ENCODE peak calls at places on chromosomes 12 and 14, in four cellular contexts. One of them, this sample, is unnamed.

GRCh38 chr14:93764211-93764659 is 24.1 kb downstream of the PRIMA1 start:
- DNase-seq in fibroblast of mammary gland: peak; percentile 74
- DNase-seq in stimulated activated naive CD8-positive, alpha-beta T cell treated with anti-CD3 and anti-CD28 coated beads, Interleukin-15, Interleukin-2, amounts not matched to agents 100 U/mL and 50 U/mL, for 24 hours: no peak
- DNase-seq in GM12865: no peak
- DNase-seq in this sample: peak; percentile 21

GRCh38 chr14:91417983-91418386 is 365 bp upstream of the CCDC88C start:
- DNase-seq in stimulated activated naive CD8-positive, alpha-beta T cell treated with anti-CD3 and anti-CD28 coated beads, Interleukin-15, Interleukin-2, amounts not matched to agents 100 U/mL and 50 U/mL, for 24 hours: peak; percentile 72
- DNase-seq in GM12865: peak; percentile 85
- DNase-seq in fibroblast of mammary gland: no peak
- DNase-seq in this sample: no peak

GRCh38 chr12:31016057-31016456 is 57.6 kb upstream of the DDX11 start:
- DNase-seq in fibroblast of mammary gland: no peak
- DNase-seq in GM12865: no peak
- DNase-seq in stimulated activated naive CD8-positive, alpha-beta T cell treated with anti-CD3 and anti-CD28 coated beads, Interleukin-15, Interleukin-2, amounts not matched to agents 100 U/mL and 50 U/mL, for 24 hours: no peak
- DNase-seq in this sample: no peak

GRCh38 chr14:55297611-55298323 is 26.5 kb downstream of the FBXO34 start:
- DNase-seq in stimulated activated naive CD8-positive, alpha-beta T cell treated with anti-CD3 and anti-CD28 coated beads, Interleukin-15, Interleukin-2, amounts not matched to agents 100 U/mL and 50 U/mL, for 24 hours: no peak
- DNase-seq in fibroblast of mammary gland: no peak
- DNase-seq in GM12865: peak; percentile 69
- DNase-seq in this sample: no peak

GRCh38 chr12:119843100-119843499 is 34.0 kb downstream of the CIT start:
- DNase-seq in stimulated activated naive CD8-positive, alpha-beta T cell treated with anti-CD3 and anti-CD28 coated beads, Interleukin-15, Interleukin-2, amounts not matched to agents 100 U/mL and 50 U/mL, for 24 hours: no peak
- DNase-seq in fibroblast of mammary gland: peak; percentile 62
- DNase-seq in GM12865: no peak
- DNase-seq in this sample: no peak

GRCh38 chr12:109178532-109178931 is 62.1 kb downstream of the ACACB start:
- DNase-seq in GM12865: no peak
- DNase-seq in fibroblast of mammary gland: no peak
- DNase-seq in stimulated activated naive CD8-positive, alpha-beta T cell treated with anti-CD3 and anti-CD28 coated beads, Interleukin-15, Interleukin-2, amounts not matched to agents 100 U/mL and 50 U/mL, for 24 hours: no peak
- DNase-seq in this sample: no peak

GRCh38 chr12:63915105-63915830 is 70.8 kb downstream of the SRGAP1 start:
- DNase-seq in stimulated activated naive CD8-positive, alpha-beta T cell treated with anti-CD3 and anti-CD28 coated beads, Interleukin-15, Interleukin-2, amounts not matched to agents 100 U/mL and 50 U/mL, for 24 hours: no peak
- DNase-seq in GM12865: no peak
- DNase-seq in fibroblast of mammary gland: peak; percentile 78
- DNase-seq in this sample: no peak

GRCh38 chr14:80395031-80395430 is 183.7 kb upstream of the DIO2 start:
- DNase-seq in stimulated activated naive CD8-positive, alpha-beta T cell treated with anti-CD3 and anti-CD28 coated beads, Interleukin-15, Interleukin-2, amounts not matched to agents 100 U/mL and 50 U/mL, for 24 hours: no peak
- DNase-seq in fibroblast of mammary gland: no peak
- DNase-seq in GM12865: no peak
- DNase-seq in this sample: no peak

GRCh38 chr14:30283822-30284446 is 275.0 kb upstream of the G2E3 start:
- DNase-seq in fibroblast of mammary gland: peak; percentile 70
- DNase-seq in GM12865: peak; percentile 31
- DNase-seq in stimulated activated naive CD8-positive, alpha-beta T cell treated with anti-CD3 and anti-CD28 coated beads, Interleukin-15, Interleukin-2, amounts not matched to agents 100 U/mL and 50 U/mL, for 24 hours: peak; percentile 15
- DNase-seq in this sample: no peak

GRCh38 chr12:56361487-56362129 is 1.0 kb downstream of the APOF start:
- DNase-seq in fibroblast of mammary gland: no peak
- DNase-seq in GM12865: no peak
- DNase-seq in stimulated activated naive CD8-positive, alpha-beta T cell treated with anti-CD3 and anti-CD28 coated beads, Interleukin-15, Interleukin-2, amounts not matched to agents 100 U/mL and 50 U/mL, for 24 hours: no peak
- DNase-seq in this sample: no peak

GRCh38 chr12:90366286-90366685 is 588.7 kb downstream of the CCER1 start:
- DNase-seq in fibroblast of mammary gland: peak; percentile 68
- DNase-seq in GM12865: no peak
- DNase-seq in stimulated activated naive CD8-positive, alpha-beta T cell treated with anti-CD3 and anti-CD28 coated beads, Interleukin-15, Interleukin-2, amounts not matched to agents 100 U/mL and 50 U/mL, for 24 hours: no peak
- DNase-seq in this sample: no peak

GRCh38 chr12:93048646-93049045 is 119.6 kb upstream of the EEA1 start:
- DNase-seq in GM12865: no peak
- DNase-seq in stimulated activated naive CD8-positive, alpha-beta T cell treated with anti-CD3 and anti-CD28 coated beads, Interleukin-15, Interleukin-2, amounts not matched to agents 100 U/mL and 50 U/mL, for 24 hours: no peak
- DNase-seq in fibroblast of mammary gland: no peak
- DNase-seq in this sample: no peak

GRCh38 chr14:68244272-68244975 is 424.8 kb downstream of the RAD51B start:
- DNase-seq in fibroblast of mammary gland: no peak
- DNase-seq in stimulated activated naive CD8-positive, alpha-beta T cell treated with anti-CD3 and anti-CD28 coated beads, Interleukin-15, Interleukin-2, amounts not matched to agents 100 U/mL and 50 U/mL, for 24 hours: no peak
- DNase-seq in GM12865: no peak
- DNase-seq in this sample: no peak

GRCh38 chr14:91186515-91187066 is 57.9 kb downstream of the GPR68 start:
- DNase-seq in GM12865: no peak
- DNase-seq in stimulated activated naive CD8-positive, alpha-beta T cell treated with anti-CD3 and anti-CD28 coated beads, Interleukin-15, Interleukin-2, amounts not matched to agents 100 U/mL and 50 U/mL, for 24 hours: no peak
- DNase-seq in fibroblast of mammary gland: peak; percentile 47
- DNase-seq in this sample: no peak

GRCh38 chr12:107564946-107565345 is 120.7 kb upstream of the PWP1 start:
- DNase-seq in GM12865: peak; percentile 41
- DNase-seq in fibroblast of mammary gland: peak; percentile 47
- DNase-seq in stimulated activated naive CD8-positive, alpha-beta T cell treated with anti-CD3 and anti-CD28 coated beads, Interleukin-15, Interleukin-2, amounts not matched to agents 100 U/mL and 50 U/mL, for 24 hours: no peak
- DNase-seq in this sample: no peak

GRCh38 chr14:106417224-106418049 is 891.1 kb downstream of the TMEM121 start:
- DNase-seq in stimulated activated naive CD8-positive, alpha-beta T cell treated with anti-CD3 and anti-CD28 coated beads, Interleukin-15, Interleukin-2, amounts not matched to agents 100 U/mL and 50 U/mL, for 24 hours: peak; percentile 99
- DNase-seq in GM12865: peak; percentile 93
- DNase-seq in fibroblast of mammary gland: peak; percentile 36
- DNase-seq in this sample: no peak

GRCh38 chr12:132700212-132700913 is 10.3 kb upstream of the PGAM5 start:
- DNase-seq in fibroblast of mammary gland: peak; percentile 63
- DNase-seq in stimulated activated naive CD8-positive, alpha-beta T cell treated with anti-CD3 and anti-CD28 coated beads, Interleukin-15, Interleukin-2, amounts not matched to agents 100 U/mL and 50 U/mL, for 24 hours: no peak
- DNase-seq in GM12865: peak; percentile 85
- DNase-seq in this sample: no peak

GRCh38 chr12:18414671-18415070 is 153.4 kb downstream of the PIK3C2G start:
- DNase-seq in GM12865: no peak
- DNase-seq in stimulated activated naive CD8-positive, alpha-beta T cell treated with anti-CD3 and anti-CD28 coated beads, Interleukin-15, Interleukin-2, amounts not matched to agents 100 U/mL and 50 U/mL, for 24 hours: no peak
- DNase-seq in fibroblast of mammary gland: no peak
- DNase-seq in this sample: no peak

GRCh38 chr14:68791078-68791983 is 1.5 kb downstream of the ZFP36L1 start:
- DNase-seq in stimulated activated naive CD8-positive, alpha-beta T cell treated with anti-CD3 and anti-CD28 coated beads, Interleukin-15, Interleukin-2, amounts not matched to agents 100 U/mL and 50 U/mL, for 24 hours: peak; percentile 46
- DNase-seq in fibroblast of mammary gland: no peak
- DNase-seq in GM12865: no peak
- DNase-seq in this sample: no peak

GRCh38 chr12:100539209-100539608 is 34.3 kb upstream of the GAS2L3 start:
- DNase-seq in stimulated activated naive CD8-positive, alpha-beta T cell treated with anti-CD3 and anti-CD28 coated beads, Interleukin-15, Interleukin-2, amounts not matched to agents 100 U/mL and 50 U/mL, for 24 hours: peak; percentile 28
- DNase-seq in fibroblast of mammary gland: peak; percentile 40
- DNase-seq in GM12865: peak; percentile 34
- DNase-seq in this sample: no peak

GRCh38 chr14:99131632-99132271 is 140.2 kb downstream of the BCL11B start:
- DNase-seq in fibroblast of mammary gland: no peak
- DNase-seq in stimulated activated naive CD8-positive, alpha-beta T cell treated with anti-CD3 and anti-CD28 coated beads, Interleukin-15, Interleukin-2, amounts not matched to agents 100 U/mL and 50 U/mL, for 24 hours: no peak
- DNase-seq in GM12865: no peak
- DNase-seq in this sample: no peak

GRCh38 chr12:76777765-76778216 is 13.9 kb downstream of the ZDHHC17 start:
- DNase-seq in stimulated activated naive CD8-positive, alpha-beta T cell treated with anti-CD3 and anti-CD28 coated beads, Interleukin-15, Interleukin-2, amounts not matched to agents 100 U/mL and 50 U/mL, for 24 hours: no peak
- DNase-seq in GM12865: peak; percentile 70
- DNase-seq in fibroblast of mammary gland: no peak
- DNase-seq in this sample: no peak

GRCh38 chr14:100342195-100342594 is 19.1 kb downstream of the SLC25A47 start:
- DNase-seq in GM12865: no peak
- DNase-seq in stimulated activated naive CD8-positive, alpha-beta T cell treated with anti-CD3 and anti-CD28 coated beads, Interleukin-15, Interleukin-2, amounts not matched to agents 100 U/mL and 50 U/mL, for 24 hours: no peak
- DNase-seq in fibroblast of mammary gland: no peak
- DNase-seq in this sample: no peak

GRCh38 chr12:131357152-131357747 is 353.6 kb upstream of the SFSWAP start:
- DNase-seq in GM12865: no peak
- DNase-seq in fibroblast of mammary gland: no peak
- DNase-seq in stimulated activated naive CD8-positive, alpha-beta T cell treated with anti-CD3 and anti-CD28 coated beads, Interleukin-15, Interleukin-2, amounts not matched to agents 100 U/mL and 50 U/mL, for 24 hours: no peak
- DNase-seq in this sample: no peak

GRCh38 chr12:109912790-109913189 is 12.7 kb downstream of the TCHP start:
- DNase-seq in GM12865: no peak
- DNase-seq in fibroblast of mammary gland: no peak
- DNase-seq in stimulated activated naive CD8-positive, alpha-beta T cell treated with anti-CD3 and anti-CD28 coated beads, Interleukin-15, Interleukin-2, amounts not matched to agents 100 U/mL and 50 U/mL, for 24 hours: no peak
- DNase-seq in this sample: no peak

GRCh38 chr14:45177081-45177480 is 41.4 kb downstream of the FANCM start:
- DNase-seq in fibroblast of mammary gland: peak; percentile 93
- DNase-seq in stimulated activated naive CD8-positive, alpha-beta T cell treated with anti-CD3 and anti-CD28 coated beads, Interleukin-15, Interleukin-2, amounts not matched to agents 100 U/mL and 50 U/mL, for 24 hours: no peak
- DNase-seq in GM12865: no peak
- DNase-seq in this sample: no peak

GRCh38 chr12:97288526-97288925 is 174.1 kb upstream of the RMST start:
- DNase-seq in GM12865: no peak
- DNase-seq in fibroblast of mammary gland: no peak
- DNase-seq in stimulated activated naive CD8-positive, alpha-beta T cell treated with anti-CD3 and anti-CD28 coated beads, Interleukin-15, Interleukin-2, amounts not matched to agents 100 U/mL and 50 U/mL, for 24 hours: no peak
- DNase-seq in this sample: no peak

GRCh38 chr14:70707138-70708038 is 65.7 kb downstream of the TTC9 start:
- DNase-seq in fibroblast of mammary gland: peak; percentile 57
- DNase-seq in stimulated activated naive CD8-positive, alpha-beta T cell treated with anti-CD3 and anti-CD28 coated beads, Interleukin-15, Interleukin-2, amounts not matched to agents 100 U/mL and 50 U/mL, for 24 hours: peak; percentile 14
- DNase-seq in GM12865: peak; percentile 88
- DNase-seq in this sample: no peak

GRCh38 chr12:98698603-98699463 is 53.7 kb downstream of the APAF1 start:
- DNase-seq in GM12865: peak; percentile 75
- DNase-seq in stimulated activated naive CD8-positive, alpha-beta T cell treated with anti-CD3 and anti-CD28 coated beads, Interleukin-15, Interleukin-2, amounts not matched to agents 100 U/mL and 50 U/mL, for 24 hours: peak; percentile 41
- DNase-seq in fibroblast of mammary gland: peak; percentile 75
- DNase-seq in this sample: no peak

GRCh38 chr14:84003316-84003715 is 1526.6 kb upstream of the FLRT2 start:
- DNase-seq in fibroblast of mammary gland: no peak
- DNase-seq in GM12865: no peak
- DNase-seq in stimulated activated naive CD8-positive, alpha-beta T cell treated with anti-CD3 and anti-CD28 coated beads, Interleukin-15, Interleukin-2, amounts not matched to agents 100 U/mL and 50 U/mL, for 24 hours: no peak
- DNase-seq in this sample: no peak

GRCh38 chr12:62933220-62933870 is 1.6 kb downstream of the PPM1H start:
- DNase-seq in fibroblast of mammary gland: no peak
- DNase-seq in stimulated activated naive CD8-positive, alpha-beta T cell treated with anti-CD3 and anti-CD28 coated beads, Interleukin-15, Interleukin-2, amounts not matched to agents 100 U/mL and 50 U/mL, for 24 hours: no peak
- DNase-seq in GM12865: no peak
- DNase-seq in this sample: no peak

GRCh38 chr14:92973265-92973797 is 50.4 kb downstream of the CHGA start:
- DNase-seq in GM12865: peak; percentile 18
- DNase-seq in stimulated activated naive CD8-positive, alpha-beta T cell treated with anti-CD3 and anti-CD28 coated beads, Interleukin-15, Interleukin-2, amounts not matched to agents 100 U/mL and 50 U/mL, for 24 hours: peak; percentile 66
- DNase-seq in fibroblast of mammary gland: peak; percentile 95
- DNase-seq in this sample: peak; percentile 26

This sample was measured in thoracic aorta.